ENCODE peak calls at places on chromosomes 3 and 15, in ten cellular contexts. K is HAP-1; L is NCI-H1436; I is NCI-H1105; W is activated T-cell treated with anti-CD3 and anti-CD28 coated beads, Interleukin-2, amount 50 U/mL, for 1 hour; Q is midbrain; H is NCI-H510A; U is omental fat pad; G is COLO829; D is NCI-H345. T is an unnamed sample.
A peak's percentile ranks its signal among the peaks of the same experiment; 100 is the strongest.

GRCh38 chr3:22245122-22245521 is 494.1 kb upstream of the ZNF385D start:
- DNase-seq in L (no peak), Q (no peak), W (no peak), K (no peak), D (no peak), H (no peak), U (no peak), G (peak; percentile 4), I (no peak), T (no peak)

GRCh38 chr15:90774731-90775521 is 57.8 kb downstream of the BLM start:
- DNase-seq in L (no peak), I (no peak), W (no peak), D (no peak), K (no peak), U (no peak), H (no peak), G (no peak), Q (no peak), T (no peak)

GRCh38 chr3:127184870-127185216 is 8.1 kb upstream of the PRR23E start:
- DNase-seq in I (no peak), L (no peak), Q (no peak), D (no peak), G (no peak), K (no peak), W (no peak), U (no peak), H (no peak), T (no peak)

GRCh38 chr3:156873906-156874305 is 47.8 kb downstream of the LEKR1 start:
- DNase-seq in U (no peak), Q (no peak), K (no peak), L (no peak), W (no peak), H (no peak), I (no peak), D (no peak), G (no peak), T (no peak)

GRCh38 chr3:52256622-52257021 is 11.1 kb downstream of the PPM1M start:
- DNase-seq in H (no peak), Q (no peak), W (no peak), L (no peak), D (no peak), G (no peak), K (no peak), U (no peak), I (no peak), T (no peak)

GRCh38 chr15:90716976-90717821 is at the start of gene BLM:
- DNase-seq in W (peak; percentile 93), Q (peak; percentile 98), L (peak; percentile 97), G (peak; percentile 99), H (peak; percentile 92), D (peak; percentile 94), K (peak; percentile 96), I (peak; percentile 90), U (peak; percentile 78), T (peak; percentile 87)

GRCh38 chr3:147881933-147882332 is 472.8 kb downstream of the ZIC1 start:
- DNase-seq in H (no peak), G (no peak), I (no peak), U (no peak), Q (no peak), K (no peak), L (no peak), D (no peak), W (no peak), T (no peak)

GRCh38 chr3:69698728-69699127 is 40.5 kb upstream of the MITF start:
- DNase-seq in U (no peak), W (no peak), Q (no peak), D (no peak), K (no peak), L (no peak), H (no peak), G (no peak), I (no peak), T (no peak)

GRCh38 chr15:31338879-31339557 is 12.4 kb downstream of the KLF13 start:
- DNase-seq in H (no peak), K (peak; percentile 41), D (peak; percentile 69), G (peak; percentile 16), W (no peak), Q (no peak), U (no peak), L (no peak), I (peak; percentile 62), T (peak; percentile 40)

GRCh38 chr3:150005243-150006102 is 34.8 kb upstream of the PFN2 start:
- DNase-seq in D (no peak), W (no peak), L (no peak), G (peak; percentile 78), K (no peak), U (no peak), Q (no peak), I (no peak), H (no peak), T (no peak)

GRCh38 chr3:142298626-142299025 is 73.2 kb upstream of the GK5 start:
- DNase-seq in D (no peak), L (no peak), K (no peak), H (no peak), W (no peak), U (no peak), G (no peak), I (no peak), Q (no peak), T (no peak)

GRCh38 chr3:77281721-77282120 is 241.8 kb downstream of the ROBO2 start:
- DNase-seq in H (no peak), G (no peak), D (no peak), L (no peak), W (no peak), Q (no peak), U (no peak), I (no peak), K (peak; percentile 61), T (no peak)

GRCh38 chr3:112775011-112775742 is 71.5 kb downstream of the CD200R1L start:
- DNase-seq in H (no peak), I (no peak), G (no peak), K (no peak), U (no peak), Q (no peak), D (no peak), L (no peak), W (no peak), T (no peak)

GRCh38 chr3:183244219-183244618 is 8.8 kb upstream of the B3GNT5 start:
- DNase-seq in Q (peak; percentile 34), K (no peak), D (no peak), W (no peak), G (no peak), L (no peak), U (no peak), I (no peak), H (no peak), T (no peak)

GRCh38 chr3:145411605-145412004 is 749.4 kb downstream of the PLOD2 start:
- DNase-seq in D (no peak), H (no peak), I (no peak), G (no peak), L (no peak), U (no peak), W (no peak), Q (no peak), K (no peak), T (no peak)

GRCh38 chr15:100833432-100834389 is 45.9 kb upstream of the ALDH1A3 start:
- DNase-seq in D (no peak), Q (no peak), L (no peak), U (no peak), I (no peak), W (no peak), G (no peak), H (no peak), K (no peak), T (no peak)

GRCh38 chr3:104437131-104437750 is 929.5 kb upstream of the ALCAM start:
- DNase-seq in G (no peak), U (no peak), H (no peak), W (no peak), L (no peak), D (no peak), K (no peak), Q (peak; percentile 42), I (no peak), T (no peak)

GRCh38 chr15:31270767-31271166 is 55.9 kb upstream of the KLF13 start:
- DNase-seq in H (no peak), G (no peak), L (no peak), Q (no peak), W (peak; percentile 11), I (no peak), K (no peak), U (peak; percentile 19), D (no peak), T (no peak)

GRCh38 chr3:65402597-65402996 is 636.1 kb downstream of the MAGI1 start:
- DNase-seq in Q (no peak), H (no peak), U (peak; percentile 25), I (no peak), W (no peak), D (no peak), K (no peak), G (no peak), L (no peak), T (no peak)

GRCh38 chr3:54067060-54067459 is 55.3 kb upstream of the CACNA2D3 start:
- DNase-seq in Q (no peak), H (no peak), K (no peak), L (no peak), G (no peak), U (no peak), D (no peak), W (no peak), I (no peak), T (no peak)

GRCh38 chr3:32780735-32781210 is 37.0 kb upstream of the TRIM71 start:
- DNase-seq in D (peak; percentile 2), K (peak; percentile 97), U (no peak), Q (no peak), H (peak; percentile 2), I (no peak), L (no peak), W (no peak), G (no peak), T (no peak)

GRCh38 chr15:43465105-43465504 is 27.9 kb downstream of the TP53BP1 start:
- DNase-seq in L (no peak), U (no peak), D (no peak), K (no peak), I (no peak), G (no peak), W (no peak), H (no peak), Q (no peak), T (no peak)

GRCh38 chr3:172868565-172869172 is 118.1 kb downstream of the ECT2 start:
- DNase-seq in Q (no peak), W (no peak), L (peak; percentile 66), U (no peak), I (peak; percentile 91), G (no peak), D (peak; percentile 39), K (no peak), H (no peak), T (no peak)

GRCh38 chr3:73380735-73381532 is 243.8 kb downstream of the PDZRN3 start:
- DNase-seq in L (no peak), D (no peak), W (no peak), K (no peak), H (no peak), G (no peak), I (no peak), Q (no peak), U (no peak), T (no peak)

GRCh38 chr3:153956621-153957020 is 164.6 kb upstream of the ARHGEF26 start:
- DNase-seq in G (no peak), D (no peak), L (no peak), Q (no peak), I (no peak), K (no peak), U (no peak), H (no peak), W (no peak), T (no peak)

GRCh38 chr3:53150247-53151085 is 10.5 kb upstream of the PRKCD start:
- DNase-seq in Q (no peak), U (no peak), D (no peak), K (no peak), L (no peak), W (no peak), H (no peak), G (no peak), I (no peak), T (no peak)

GRCh38 chr3:47408839-47409229 is 28.0 kb downstream of the PTPN23 start:
- DNase-seq in K (no peak), H (no peak), L (no peak), U (no peak), W (no peak), Q (no peak), G (no peak), D (no peak), I (no peak), T (no peak)

GRCh38 chr3:105401691-105402149 is 35.0 kb downstream of the ALCAM start:
- DNase-seq in I (no peak), K (no peak), W (no peak), D (no peak), H (no peak), Q (no peak), L (no peak), U (no peak), G (no peak), T (no peak)

T was measured in activated B cell treated with CpG ODN at 0.5 μM for 24 hours.